ENCODE peak calls at places on chromosome 6, in six cellular contexts. One of them, this sample, is unnamed.

GRCh38 chr6:70131528-70131927 is 171.4 kb downstream of the COL9A1 start:
- DNase-seq in activated CD4-positive, alpha-beta T cell treated with anti-CD3 and anti-CD28 coated beads for 48 hours: no peak
- DNase-seq in B cell: no peak
- DNase-seq in naive thymus-derived CD8-positive, alpha-beta T cell: no peak
- DNase-seq in EH: no peak
- DNase-seq in AG10803: peak
- DNase-seq in this sample: no peak

GRCh38 chr6:157317129-157317814 is 6.0 kb downstream of the TMEM242 start:
- DNase-seq in B cell: no peak
- DNase-seq in EH: peak
- DNase-seq in AG10803: peak
- DNase-seq in activated CD4-positive, alpha-beta T cell treated with anti-CD3 and anti-CD28 coated beads for 48 hours: peak
- DNase-seq in naive thymus-derived CD8-positive, alpha-beta T cell: no peak
- DNase-seq in this sample: peak

GRCh38 chr6:17258763-17259162 is 22.4 kb upstream of the RBM24 start:
- DNase-seq in activated CD4-positive, alpha-beta T cell treated with anti-CD3 and anti-CD28 coated beads for 48 hours: no peak
- DNase-seq in AG10803: no peak
- DNase-seq in naive thymus-derived CD8-positive, alpha-beta T cell: no peak
- DNase-seq in EH: no peak
- DNase-seq in B cell: no peak
- DNase-seq in this sample: no peak

GRCh38 chr6:6729971-6730370 is 141.5 kb downstream of the LY86 start:
- DNase-seq in EH: no peak
- DNase-seq in AG10803: peak
- DNase-seq in naive thymus-derived CD8-positive, alpha-beta T cell: no peak
- DNase-seq in activated CD4-positive, alpha-beta T cell treated with anti-CD3 and anti-CD28 coated beads for 48 hours: no peak
- DNase-seq in B cell: no peak
- DNase-seq in this sample: no peak

GRCh38 chr6:1908784-1909183 is 299.1 kb downstream of the FOXC1 start:
- DNase-seq in B cell: no peak
- DNase-seq in AG10803: no peak
- DNase-seq in EH: peak
- DNase-seq in naive thymus-derived CD8-positive, alpha-beta T cell: no peak
- DNase-seq in activated CD4-positive, alpha-beta T cell treated with anti-CD3 and anti-CD28 coated beads for 48 hours: no peak
- DNase-seq in this sample: peak

GRCh38 chr6:110355031-110355430 is 3.1 kb downstream of the METTL24 start:
- DNase-seq in B cell: no peak
- DNase-seq in naive thymus-derived CD8-positive, alpha-beta T cell: no peak
- DNase-seq in activated CD4-positive, alpha-beta T cell treated with anti-CD3 and anti-CD28 coated beads for 48 hours: no peak
- DNase-seq in EH: no peak
- DNase-seq in AG10803: no peak
- DNase-seq in this sample: no peak

GRCh38 chr6:108876929-108877775 is 28.9 kb downstream of the ARMC2 start:
- DNase-seq in naive thymus-derived CD8-positive, alpha-beta T cell: no peak
- DNase-seq in B cell: no peak
- DNase-seq in AG10803: peak
- DNase-seq in activated CD4-positive, alpha-beta T cell treated with anti-CD3 and anti-CD28 coated beads for 48 hours: no peak
- DNase-seq in EH: peak
- DNase-seq in this sample: no peak

GRCh38 chr6:142112451-142113061 is 20.2 kb upstream of the GJE1 start:
- DNase-seq in activated CD4-positive, alpha-beta T cell treated with anti-CD3 and anti-CD28 coated beads for 48 hours: peak
- DNase-seq in EH: peak
- DNase-seq in AG10803: peak
- DNase-seq in naive thymus-derived CD8-positive, alpha-beta T cell: peak
- DNase-seq in B cell: peak
- DNase-seq in this sample: peak

GRCh38 chr6:95917034-95917433 is 98.7 kb upstream of the FUT9 start:
- DNase-seq in activated CD4-positive, alpha-beta T cell treated with anti-CD3 and anti-CD28 coated beads for 48 hours: no peak
- DNase-seq in EH: no peak
- DNase-seq in AG10803: no peak
- DNase-seq in naive thymus-derived CD8-positive, alpha-beta T cell: no peak
- DNase-seq in B cell: no peak
- DNase-seq in this sample: no peak

GRCh38 chr6:91132461-91132860 is 545.6 kb upstream of the MAP3K7 start:
- DNase-seq in activated CD4-positive, alpha-beta T cell treated with anti-CD3 and anti-CD28 coated beads for 48 hours: no peak
- DNase-seq in B cell: no peak
- DNase-seq in AG10803: no peak
- DNase-seq in EH: no peak
- DNase-seq in naive thymus-derived CD8-positive, alpha-beta T cell: no peak
- DNase-seq in this sample: peak

GRCh38 chr6:14706378-14706929 is 539.4 kb upstream of the JARID2 start:
- DNase-seq in naive thymus-derived CD8-positive, alpha-beta T cell: no peak
- DNase-seq in EH: peak
- DNase-seq in activated CD4-positive, alpha-beta T cell treated with anti-CD3 and anti-CD28 coated beads for 48 hours: peak
- DNase-seq in AG10803: peak
- DNase-seq in B cell: no peak
- DNase-seq in this sample: peak

GRCh38 chr6:74891358-74891811 is 314.5 kb downstream of the COL12A1 start:
- DNase-seq in EH: peak
- DNase-seq in AG10803: peak
- DNase-seq in B cell: no peak
- DNase-seq in naive thymus-derived CD8-positive, alpha-beta T cell: no peak
- DNase-seq in activated CD4-positive, alpha-beta T cell treated with anti-CD3 and anti-CD28 coated beads for 48 hours: no peak
- DNase-seq in this sample: no peak

GRCh38 chr6:67886840-67887292 is 748.2 kb upstream of the ADGRB3 start:
- DNase-seq in AG10803: no peak
- DNase-seq in naive thymus-derived CD8-positive, alpha-beta T cell: no peak
- DNase-seq in B cell: no peak
- DNase-seq in activated CD4-positive, alpha-beta T cell treated with anti-CD3 and anti-CD28 coated beads for 48 hours: no peak
- DNase-seq in EH: no peak
- DNase-seq in this sample: no peak

GRCh38 chr6:149781715-149782114 is 32.2 kb downstream of the PCMT1 start:
- DNase-seq in B cell: no peak
- DNase-seq in AG10803: no peak
- DNase-seq in activated CD4-positive, alpha-beta T cell treated with anti-CD3 and anti-CD28 coated beads for 48 hours: no peak
- DNase-seq in naive thymus-derived CD8-positive, alpha-beta T cell: no peak
- DNase-seq in EH: no peak
- DNase-seq in this sample: no peak

GRCh38 chr6:6227896-6228295 is 92.6 kb downstream of the F13A1 start:
- DNase-seq in naive thymus-derived CD8-positive, alpha-beta T cell: no peak
- DNase-seq in EH: no peak
- DNase-seq in activated CD4-positive, alpha-beta T cell treated with anti-CD3 and anti-CD28 coated beads for 48 hours: no peak
- DNase-seq in AG10803: no peak
- DNase-seq in B cell: no peak
- DNase-seq in this sample: no peak

GRCh38 chr6:169997930-169998218 is 246.5 kb downstream of the ERMARD start:
- DNase-seq in activated CD4-positive, alpha-beta T cell treated with anti-CD3 and anti-CD28 coated beads for 48 hours: no peak
- DNase-seq in naive thymus-derived CD8-positive, alpha-beta T cell: no peak
- DNase-seq in AG10803: no peak
- DNase-seq in EH: no peak
- DNase-seq in B cell: no peak
- DNase-seq in this sample: peak

GRCh38 chr6:120935908-120936307 is 398.4 kb downstream of the TBC1D32 start:
- DNase-seq in activated CD4-positive, alpha-beta T cell treated with anti-CD3 and anti-CD28 coated beads for 48 hours: no peak
- DNase-seq in B cell: no peak
- DNase-seq in AG10803: no peak
- DNase-seq in naive thymus-derived CD8-positive, alpha-beta T cell: no peak
- DNase-seq in EH: no peak
- DNase-seq in this sample: no peak

GRCh38 chr6:44192428-44193041 is 24.2 kb upstream of the MYMX start:
- DNase-seq in B cell: no peak
- DNase-seq in EH: no peak
- DNase-seq in naive thymus-derived CD8-positive, alpha-beta T cell: no peak
- DNase-seq in AG10803: no peak
- DNase-seq in activated CD4-positive, alpha-beta T cell treated with anti-CD3 and anti-CD28 coated beads for 48 hours: no peak
- DNase-seq in this sample: no peak

GRCh38 chr6:57262491-57262890 is 40.4 kb upstream of the RAB23 start:
- DNase-seq in naive thymus-derived CD8-positive, alpha-beta T cell: no peak
- DNase-seq in EH: peak
- DNase-seq in B cell: no peak
- DNase-seq in activated CD4-positive, alpha-beta T cell treated with anti-CD3 and anti-CD28 coated beads for 48 hours: no peak
- DNase-seq in AG10803: peak
- DNase-seq in this sample: peak

GRCh38 chr6:110875548-110876169 is 1.1 kb downstream of the AMD1 start:
- DNase-seq in naive thymus-derived CD8-positive, alpha-beta T cell: peak
- DNase-seq in activated CD4-positive, alpha-beta T cell treated with anti-CD3 and anti-CD28 coated beads for 48 hours: peak
- DNase-seq in EH: peak
- DNase-seq in AG10803: no peak
- DNase-seq in B cell: peak
- DNase-seq in this sample: peak

GRCh38 chr6:140079328-140079727 is 704.9 kb upstream of the CITED2 start:
- DNase-seq in AG10803: peak
- DNase-seq in B cell: no peak
- DNase-seq in naive thymus-derived CD8-positive, alpha-beta T cell: no peak
- DNase-seq in EH: peak
- DNase-seq in activated CD4-positive, alpha-beta T cell treated with anti-CD3 and anti-CD28 coated beads for 48 hours: no peak
- DNase-seq in this sample: peak

GRCh38 chr6:42316390-42316970 is 98.8 kb upstream of the MRPS10 start:
- DNase-seq in EH: peak
- DNase-seq in activated CD4-positive, alpha-beta T cell treated with anti-CD3 and anti-CD28 coated beads for 48 hours: no peak
- DNase-seq in AG10803: peak
- DNase-seq in B cell: peak
- DNase-seq in naive thymus-derived CD8-positive, alpha-beta T cell: no peak
- DNase-seq in this sample: peak

GRCh38 chr6:156423829-156424228 is 353.3 kb upstream of the ARID1B start:
- DNase-seq in AG10803: no peak
- DNase-seq in naive thymus-derived CD8-positive, alpha-beta T cell: peak
- DNase-seq in activated CD4-positive, alpha-beta T cell treated with anti-CD3 and anti-CD28 coated beads for 48 hours: peak
- DNase-seq in EH: no peak
- DNase-seq in B cell: no peak
- DNase-seq in this sample: no peak

GRCh38 chr6:44004625-44005506 is 122.4 kb downstream of the MRPL14 start:
- DNase-seq in AG10803: no peak
- DNase-seq in EH: peak
- DNase-seq in B cell: no peak
- DNase-seq in naive thymus-derived CD8-positive, alpha-beta T cell: no peak
- DNase-seq in activated CD4-positive, alpha-beta T cell treated with anti-CD3 and anti-CD28 coated beads for 48 hours: peak
- DNase-seq in this sample: peak

This sample was measured in M059J.